ENCODE peak calls at places on chromosome 14, in six cellular contexts. N is cardiac fibroblast, F is AG04449, U is Caco-2, M is body of pancreas, Z is cardiac muscle cell. G is an unnamed sample.
A peak's percentile ranks its signal among the peaks of the same experiment; 100 is the strongest.

GRCh38 chr14:49950275-49951250 is 57.7 kb downstream of the ARF6 start:
- DNase-seq in N (no peak), F (no peak), U (no peak), M (peak; percentile 55), Z (no peak), G (peak; percentile 18)

GRCh38 chr14:33720388-33720787 is 230.5 kb downstream of the EGLN3 start:
- DNase-seq in N (no peak), F (no peak), U (no peak), M (no peak), Z (no peak), G (no peak)

GRCh38 chr14:36820111-36820709 is 158.6 kb downstream of the PAX9 start:
- DNase-seq in N (no peak), F (no peak), U (no peak), M (no peak), Z (no peak), G (no peak)

GRCh38 chr14:56243110-56243509 is 124.9 kb downstream of the PELI2 start:
- DNase-seq in N (no peak), F (no peak), U (no peak), M (no peak), Z (no peak), G (no peak)

GRCh38 chr14:65847065-65847847 is 434.7 kb downstream of the FUT8 start:
- DNase-seq in N (no peak), F (no peak), U (no peak), M (no peak), Z (no peak), G (no peak)

GRCh38 chr14:61472025-61472672 is 150.8 kb downstream of the PRKCH start:
- DNase-seq in N (peak; percentile 96), F (peak; percentile 99), U (no peak), M (peak; percentile 5), Z (peak; percentile 98), G (peak; percentile 96)

GRCh38 chr14:101034986-101035385 is 131.5 kb upstream of the RTL1 start:
- DNase-seq in N (no peak), F (no peak), U (no peak), M (no peak), Z (no peak), G (no peak)

GRCh38 chr14:103463149-103463548 is 59.5 kb downstream of the CKB start:
- DNase-seq in N (no peak), F (no peak), U (no peak), M (no peak), Z (no peak), G (no peak)

GRCh38 chr14:80850197-80850814 is 91.2 kb downstream of the CEP128 start:
- DNase-seq in N (peak; percentile 67), F (no peak), U (peak; percentile 16), M (no peak), Z (peak; percentile 68), G (peak; percentile 63)

GRCh38 chr14:39232554-39233415 is 930 bp upstream of the MIA2 start:
- DNase-seq in N (peak; percentile 86), F (peak; percentile 34), U (no peak), M (no peak), Z (peak; percentile 92), G (no peak)

GRCh38 chr14:67694791-67695393 is 672 bp downstream of the RDH11 start:
- DNase-seq in N (peak; percentile 91), F (peak; percentile 76), U (peak; percentile 87), M (peak; percentile 85), Z (peak; percentile 87), G (peak; percentile 90)

GRCh38 chr14:72553161-72553560 is 340.7 kb downstream of the DPF3 start:
- DNase-seq in N (peak; percentile 36), F (no peak), U (no peak), M (no peak), Z (peak; percentile 10), G (no peak)

GRCh38 chr14:68497016-68497415 is 295.9 kb downstream of the ZFP36L1 start:
- DNase-seq in N (peak; percentile 86), F (no peak), U (no peak), M (no peak), Z (peak; percentile 90), G (no peak)

GRCh38 chr14:60396718-60397343 is 89.0 kb downstream of the C14orf39 start:
- DNase-seq in N (no peak), F (no peak), U (no peak), M (no peak), Z (no peak), G (no peak)

GRCh38 chr14:83764656-83765055 is 1765.3 kb upstream of the FLRT2 start:
- DNase-seq in N (no peak), F (no peak), U (no peak), M (no peak), Z (no peak), G (no peak)

GRCh38 chr14:59342516-59343484 is 122.4 kb downstream of the GPR135 start:
- DNase-seq in N (peak; percentile 60), F (no peak), U (no peak), M (peak; percentile 59), Z (peak; percentile 58), G (no peak)

GRCh38 chr14:51650721-51651387 is 856 bp upstream of the FRMD6 start:
- DNase-seq in N (no peak), F (no peak), U (peak; percentile 32), M (peak; percentile 22), Z (no peak), G (peak; percentile 29)

GRCh38 chr14:77024171-77024627 is 4.3 kb downstream of the IRF2BPL start:
- DNase-seq in N (peak; percentile 63), F (no peak), U (no peak), M (peak; percentile 61), Z (peak; percentile 67), G (no peak)

DNA sequence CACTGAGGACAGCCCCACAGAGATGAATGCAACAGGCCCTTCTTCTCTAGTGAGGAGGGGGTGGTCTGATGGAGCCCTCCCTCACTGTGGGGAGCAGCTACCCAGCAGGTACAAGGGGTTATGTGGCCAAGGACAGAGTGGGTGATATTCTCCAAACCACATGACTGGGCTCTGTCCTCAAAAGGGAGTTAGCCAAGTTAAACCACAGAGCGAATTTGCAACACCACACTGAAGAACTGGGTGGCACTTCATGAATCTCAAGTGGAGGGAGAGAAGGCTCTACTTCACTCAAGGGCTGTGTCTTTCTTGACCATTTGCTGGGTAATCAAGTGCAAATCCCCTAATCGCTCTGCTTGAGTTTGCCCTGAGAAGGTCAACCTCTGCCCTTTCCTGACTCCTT is 12.5 kb downstream of the GPR68 start:
- DNase-seq in N (no peak), F (no peak), U (no peak), M (no peak), Z (no peak), G (no peak)
- H3K4me3 ChIP-seq in N (no peak overlapping the region), F (no peak overlapping the region), U (no peak overlapping the region), M (no peak overlapping the region), Z (no peak overlapping the region), G (no peak overlapping the region)

GRCh38 chr14:90815817-90816662 is at the start of gene TTC7B:
- DNase-seq in N (peak; percentile 41), F (no peak), U (peak; percentile 75), M (peak; percentile 57), Z (peak; percentile 47), G (no peak)

GRCh38 chr14:90812109-90812508 is 4.1 kb downstream of the TTC7B start:
- DNase-seq in N (no peak), F (no peak), U (no peak), M (no peak), Z (no peak), G (no peak)

GRCh38 chr14:90815567-90815816 is 738 bp downstream of the TTC7B start:
- DNase-seq in N (no peak), F (no peak), U (no peak), M (no peak), Z (no peak), G (no peak)

GRCh38 chr14:90816686-90817436 is 631 bp upstream of the TTC7B start:
- DNase-seq in N (no peak), F (no peak), U (no peak), M (no peak), Z (no peak), G (no peak)

DNA sequence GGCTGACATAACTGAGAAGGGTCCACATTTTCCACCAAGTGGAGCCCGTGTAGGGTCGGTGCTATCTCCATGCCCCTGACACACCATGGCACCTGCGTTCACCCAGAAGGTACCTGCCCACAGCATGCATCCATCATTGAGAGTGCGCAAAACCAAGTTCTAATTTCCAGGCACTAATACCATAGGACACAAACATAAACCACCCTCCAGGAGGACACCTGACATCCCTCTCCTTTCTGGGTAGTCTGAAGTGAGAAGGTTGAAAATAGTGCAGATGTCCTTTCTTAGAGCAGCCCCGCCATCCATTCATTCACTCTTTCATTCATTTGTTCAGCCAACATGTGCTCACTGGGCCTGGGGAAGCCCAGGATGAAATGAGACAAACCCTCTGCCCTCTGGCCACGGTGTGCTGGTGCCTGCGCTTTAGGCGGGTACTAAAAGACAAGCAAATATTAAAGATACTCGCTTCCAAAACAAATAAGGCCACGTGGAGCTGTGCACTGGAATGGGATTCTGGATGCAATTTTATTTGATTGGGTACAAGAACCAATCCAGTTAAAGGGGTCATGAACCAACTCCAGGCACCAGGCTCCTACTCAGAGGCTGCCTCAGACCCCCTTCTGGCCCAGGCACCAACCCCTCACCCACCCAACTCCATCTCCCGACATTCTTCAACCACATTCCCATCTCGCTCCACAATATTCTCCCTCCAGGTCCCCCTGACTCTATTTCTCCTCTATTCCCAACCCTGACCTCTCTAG is 1.2 kb downstream of the TTC7B start:
- DNase-seq in N (no peak), F (no peak), U (no peak), M (no peak), Z (no peak), G (no peak)
- H3K4me3 ChIP-seq in N (peak overlapping the region; percentile 76), F (peak overlapping the region; percentile 73), U (no peak overlapping the region), M (peak overlapping the region; percentile 26), Z (peak overlapping the region; percentile 81), G (peak overlapping the region; percentile 94)

DNA sequence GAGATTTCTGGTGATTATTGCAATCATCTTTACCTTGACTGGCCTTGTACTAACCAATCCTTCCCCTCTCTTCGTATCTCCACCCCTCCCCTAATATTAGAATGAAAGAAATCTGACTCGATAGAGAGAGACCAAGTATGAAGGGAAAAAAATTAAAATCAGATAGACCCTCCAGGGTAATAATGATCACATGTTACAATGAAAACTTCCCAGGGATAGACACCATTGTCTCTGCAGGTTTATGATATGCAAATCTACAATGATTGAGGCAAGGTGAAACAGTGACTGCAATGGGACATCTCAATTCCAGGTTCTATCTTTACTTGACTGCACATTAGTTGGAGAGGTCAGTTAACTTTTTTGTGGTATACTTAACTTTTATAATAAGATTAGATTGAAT is 1.5 kb upstream of the NFKBIA start:
- DNase-seq in N (no peak), F (no peak), U (no peak), M (no peak), Z (no peak), G (no peak)
- H3K4me3 ChIP-seq in N (no peak overlapping the region), F (no peak overlapping the region), U (no peak overlapping the region), M (no peak overlapping the region), Z (no peak overlapping the region), G (no peak overlapping the region)

GRCh38 chr14:29016050-29016900 is 249.7 kb downstream of the FOXG1 start:
- DNase-seq in N (peak; percentile 64), F (no peak), U (peak; percentile 53), M (peak; percentile 23), Z (peak; percentile 67), G (peak; percentile 60)
- H3K4me3 ChIP-seq in N (no peak overlapping the region), F (no peak overlapping the region), U (no peak overlapping the region), M (no peak overlapping the region), Z (no peak overlapping the region), G (no peak overlapping the region)

DNA sequence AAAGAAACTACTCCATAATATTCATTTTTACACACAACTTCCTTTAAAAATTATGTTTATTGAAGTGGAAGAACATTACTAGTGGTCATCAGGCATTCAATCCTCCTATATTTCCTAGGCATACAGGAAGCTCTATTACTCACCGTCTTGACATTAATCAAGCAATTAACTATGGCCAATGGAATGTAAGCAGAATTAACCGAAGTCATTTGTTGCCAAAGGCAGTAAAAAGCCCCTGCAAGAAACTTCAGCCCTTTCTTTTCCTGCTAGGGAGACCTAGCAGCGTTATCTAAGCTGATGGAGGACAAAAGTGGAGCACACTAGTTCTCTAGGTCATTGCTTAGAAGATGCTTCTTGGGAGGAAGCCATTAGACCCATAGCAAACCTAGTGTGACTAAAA is 399.6 kb downstream of the KCNH5 start:
- DNase-seq in N (no peak), F (no peak), U (no peak), M (no peak), Z (no peak), G (no peak)
- H3K4me3 ChIP-seq in N (no peak overlapping the region), F (no peak overlapping the region), U (no peak overlapping the region), M (no peak overlapping the region), Z (no peak overlapping the region), G (no peak overlapping the region)

G was measured in endothelial cell of umbilical vein.